ENCODE peak calls at places on chromosomes 12 and 14, in nine cellular contexts. One of them, this sample, is unnamed.

GRCh38 chr12:121955258-121956040 is 37.1 kb downstream of the CFAP251 start:
- DNase-seq in left ventricle myocardium inferior: no peak
- DNase-seq in NB4: peak
- DNase-seq in fibroblast of the aortic adventitia: peak
- DNase-seq in AG09319: no peak
- DNase-seq in psoas muscle: no peak
- DNase-seq in ovary: no peak
- DNase-seq in astrocyte of the spinal cord: peak
- DNase-seq in AG10803: peak
- DNase-seq in this sample: peak

GRCh38 chr14:100408350-100409015 is 85.3 kb downstream of the SLC25A47 start:
- DNase-seq in left ventricle myocardium inferior: no peak
- DNase-seq in psoas muscle: no peak
- DNase-seq in fibroblast of the aortic adventitia: no peak
- DNase-seq in AG10803: no peak
- DNase-seq in astrocyte of the spinal cord: peak
- DNase-seq in ovary: no peak
- DNase-seq in AG09319: no peak
- DNase-seq in NB4: peak
- DNase-seq in this sample: peak

GRCh38 chr12:93857279-93857894 is 180.2 kb downstream of the CRADD start:
- DNase-seq in psoas muscle: no peak
- DNase-seq in AG09319: peak
- DNase-seq in ovary: no peak
- DNase-seq in NB4: peak
- DNase-seq in fibroblast of the aortic adventitia: peak
- DNase-seq in astrocyte of the spinal cord: peak
- DNase-seq in AG10803: peak
- DNase-seq in left ventricle myocardium inferior: no peak
- DNase-seq in this sample: peak

GRCh38 chr12:30136661-30137060 is 352.9 kb upstream of the TMTC1 start:
- DNase-seq in fibroblast of the aortic adventitia: no peak
- DNase-seq in NB4: no peak
- DNase-seq in psoas muscle: no peak
- DNase-seq in astrocyte of the spinal cord: no peak
- DNase-seq in AG09319: no peak
- DNase-seq in left ventricle myocardium inferior: no peak
- DNase-seq in ovary: no peak
- DNase-seq in AG10803: no peak
- DNase-seq in this sample: no peak

GRCh38 chr14:101961011-101961721 is 3.2 kb upstream of the DYNC1H1 start:
- DNase-seq in AG09319: peak
- DNase-seq in astrocyte of the spinal cord: peak
- DNase-seq in fibroblast of the aortic adventitia: peak
- DNase-seq in NB4: peak
- DNase-seq in psoas muscle: peak
- DNase-seq in AG10803: peak
- DNase-seq in ovary: peak
- DNase-seq in left ventricle myocardium inferior: peak
- DNase-seq in this sample: peak

GRCh38 chr14:72904840-72905561 is 11.1 kb upstream of the DPF3 start:
- DNase-seq in fibroblast of the aortic adventitia: peak
- DNase-seq in astrocyte of the spinal cord: peak
- DNase-seq in psoas muscle: peak
- DNase-seq in AG10803: peak
- DNase-seq in NB4: peak
- DNase-seq in ovary: peak
- DNase-seq in AG09319: peak
- DNase-seq in left ventricle myocardium inferior: peak
- DNase-seq in this sample: peak

GRCh38 chr12:20527396-20528154 is 159.2 kb downstream of the PDE3A start:
- DNase-seq in fibroblast of the aortic adventitia: peak
- DNase-seq in left ventricle myocardium inferior: no peak
- DNase-seq in psoas muscle: no peak
- DNase-seq in AG09319: no peak
- DNase-seq in astrocyte of the spinal cord: peak
- DNase-seq in AG10803: no peak
- DNase-seq in NB4: no peak
- DNase-seq in ovary: no peak
- DNase-seq in this sample: peak

GRCh38 chr12:38124247-38125012 is 192.1 kb upstream of the ALG10B start:
- DNase-seq in astrocyte of the spinal cord: no peak
- DNase-seq in NB4: no peak
- DNase-seq in psoas muscle: no peak
- DNase-seq in left ventricle myocardium inferior: no peak
- DNase-seq in fibroblast of the aortic adventitia: no peak
- DNase-seq in AG10803: no peak
- DNase-seq in ovary: no peak
- DNase-seq in AG09319: no peak
- DNase-seq in this sample: no peak

GRCh38 chr12:47223848-47224213 is 144.1 kb upstream of the AMIGO2 start:
- DNase-seq in astrocyte of the spinal cord: peak
- DNase-seq in fibroblast of the aortic adventitia: peak
- DNase-seq in ovary: peak
- DNase-seq in left ventricle myocardium inferior: peak
- DNase-seq in AG09319: no peak
- DNase-seq in psoas muscle: peak
- DNase-seq in NB4: no peak
- DNase-seq in AG10803: no peak
- DNase-seq in this sample: peak

GRCh38 chr12:39227218-39227617 is 215.7 kb downstream of the KIF21A start:
- DNase-seq in psoas muscle: no peak
- DNase-seq in ovary: no peak
- DNase-seq in AG09319: no peak
- DNase-seq in AG10803: no peak
- DNase-seq in left ventricle myocardium inferior: no peak
- DNase-seq in fibroblast of the aortic adventitia: no peak
- DNase-seq in astrocyte of the spinal cord: peak
- DNase-seq in NB4: peak
- DNase-seq in this sample: peak

GRCh38 chr14:73567365-73567764 is 1.6 kb upstream of the ACOT2 start:
- DNase-seq in fibroblast of the aortic adventitia: no peak
- DNase-seq in NB4: no peak
- DNase-seq in astrocyte of the spinal cord: no peak
- DNase-seq in AG10803: no peak
- DNase-seq in AG09319: no peak
- DNase-seq in left ventricle myocardium inferior: no peak
- DNase-seq in ovary: no peak
- DNase-seq in psoas muscle: no peak
- DNase-seq in this sample: no peak

GRCh38 chr12:51906452-51907082 is 737 bp upstream of the ACVRL1 start:
- DNase-seq in ovary: no peak
- DNase-seq in psoas muscle: peak
- DNase-seq in AG09319: no peak
- DNase-seq in NB4: no peak
- DNase-seq in astrocyte of the spinal cord: no peak
- DNase-seq in fibroblast of the aortic adventitia: no peak
- DNase-seq in left ventricle myocardium inferior: no peak
- DNase-seq in AG10803: no peak
- DNase-seq in this sample: no peak

GRCh38 chr12:56462565-56462964 is 5.8 kb upstream of the SPRYD4 start:
- DNase-seq in left ventricle myocardium inferior: no peak
- DNase-seq in AG09319: no peak
- DNase-seq in psoas muscle: no peak
- DNase-seq in astrocyte of the spinal cord: no peak
- DNase-seq in AG10803: no peak
- DNase-seq in fibroblast of the aortic adventitia: no peak
- DNase-seq in ovary: no peak
- DNase-seq in NB4: no peak
- DNase-seq in this sample: no peak

GRCh38 chr14:50805396-50805795 is 25.6 kb downstream of the NIN start:
- DNase-seq in AG10803: no peak
- DNase-seq in astrocyte of the spinal cord: no peak
- DNase-seq in ovary: no peak
- DNase-seq in left ventricle myocardium inferior: no peak
- DNase-seq in psoas muscle: no peak
- DNase-seq in NB4: no peak
- DNase-seq in AG09319: no peak
- DNase-seq in fibroblast of the aortic adventitia: no peak
- DNase-seq in this sample: no peak

GRCh38 chr14:102532204-102532658 is 22.7 kb upstream of the ANKRD9 start:
- DNase-seq in astrocyte of the spinal cord: no peak
- DNase-seq in NB4: no peak
- DNase-seq in psoas muscle: no peak
- DNase-seq in left ventricle myocardium inferior: no peak
- DNase-seq in AG09319: no peak
- DNase-seq in fibroblast of the aortic adventitia: peak
- DNase-seq in AG10803: no peak
- DNase-seq in ovary: no peak
- DNase-seq in this sample: no peak

GRCh38 chr14:27411021-27411420 is 813.2 kb upstream of the NOVA1 start:
- DNase-seq in astrocyte of the spinal cord: no peak
- DNase-seq in psoas muscle: no peak
- DNase-seq in ovary: no peak
- DNase-seq in AG10803: peak
- DNase-seq in NB4: no peak
- DNase-seq in fibroblast of the aortic adventitia: no peak
- DNase-seq in left ventricle myocardium inferior: no peak
- DNase-seq in AG09319: no peak
- DNase-seq in this sample: no peak

GRCh38 chr14:69287096-69287991 is 27.4 kb downstream of the GALNT16 start:
- DNase-seq in fibroblast of the aortic adventitia: no peak
- DNase-seq in AG09319: no peak
- DNase-seq in NB4: no peak
- DNase-seq in left ventricle myocardium inferior: no peak
- DNase-seq in AG10803: no peak
- DNase-seq in psoas muscle: no peak
- DNase-seq in ovary: no peak
- DNase-seq in astrocyte of the spinal cord: peak
- DNase-seq in this sample: peak

GRCh38 chr14:62062645-62063044 is 300.4 kb downstream of the SNAPC1 start:
- DNase-seq in NB4: no peak
- DNase-seq in fibroblast of the aortic adventitia: no peak
- DNase-seq in AG09319: no peak
- DNase-seq in ovary: no peak
- DNase-seq in psoas muscle: no peak
- DNase-seq in AG10803: no peak
- DNase-seq in astrocyte of the spinal cord: no peak
- DNase-seq in left ventricle myocardium inferior: no peak
- DNase-seq in this sample: no peak

GRCh38 chr12:18246057-18246456 is 15.3 kb upstream of the PIK3C2G start:
- DNase-seq in AG09319: no peak
- DNase-seq in astrocyte of the spinal cord: no peak
- DNase-seq in NB4: no peak
- DNase-seq in left ventricle myocardium inferior: no peak
- DNase-seq in psoas muscle: no peak
- DNase-seq in ovary: no peak
- DNase-seq in AG10803: no peak
- DNase-seq in fibroblast of the aortic adventitia: no peak
- DNase-seq in this sample: no peak
- TF ChIP-seq CTCF in AG09319: peak
- TF ChIP-seq CTCF in astrocyte of the spinal cord: peak
- TF ChIP-seq CTCF in NB4: no peak
- TF ChIP-seq CTCF in left ventricle myocardium inferior: peak
- TF ChIP-seq CTCF in psoas muscle: no peak
- TF ChIP-seq CTCF in ovary: no peak
- TF ChIP-seq CTCF in AG10803: peak
- TF ChIP-seq CTCF in fibroblast of the aortic adventitia: peak
- TF ChIP-seq CTCF in this sample: peak

DNA sequence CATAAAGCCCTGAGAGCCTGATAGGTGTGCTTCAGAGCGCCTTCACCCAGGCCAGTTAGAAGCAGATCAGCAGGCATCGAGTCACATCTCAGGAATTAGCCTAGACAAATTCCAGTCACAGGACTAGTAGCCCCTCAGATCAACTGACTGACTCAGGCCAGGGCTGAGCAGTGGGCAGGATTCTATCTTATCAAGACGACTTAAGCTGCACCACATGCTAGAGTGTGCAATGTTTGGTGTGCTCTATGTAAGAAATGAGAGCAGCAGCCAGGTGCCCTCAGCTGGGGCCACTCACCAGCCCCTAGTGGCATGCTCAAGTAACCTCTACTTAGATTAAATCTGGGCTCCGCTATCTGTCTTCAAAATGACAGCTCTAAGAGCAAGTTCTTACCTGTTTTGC is 19.7 kb upstream of the NGB start:
- DNase-seq in NB4: no peak
- DNase-seq in ovary: no peak
- DNase-seq in AG10803: no peak
- DNase-seq in AG09319: no peak
- DNase-seq in astrocyte of the spinal cord: no peak
- DNase-seq in fibroblast of the aortic adventitia: peak
- DNase-seq in left ventricle myocardium inferior: no peak
- DNase-seq in psoas muscle: no peak
- DNase-seq in this sample: peak
- TF ChIP-seq CTCF in NB4: no peak
- TF ChIP-seq CTCF in ovary: no peak
- TF ChIP-seq CTCF in AG10803: no peak
- TF ChIP-seq CTCF in AG09319: no peak
- TF ChIP-seq CTCF in astrocyte of the spinal cord: peak
- TF ChIP-seq CTCF in fibroblast of the aortic adventitia: peak
- TF ChIP-seq CTCF in left ventricle myocardium inferior: no peak
- TF ChIP-seq CTCF in psoas muscle: no peak
- TF ChIP-seq CTCF in this sample: peak

GRCh38 chr14:106491851-106492250 is 965.5 kb downstream of the TMEM121 start:
- DNase-seq in ovary: no peak
- DNase-seq in AG10803: no peak
- DNase-seq in NB4: peak
- DNase-seq in astrocyte of the spinal cord: no peak
- DNase-seq in fibroblast of the aortic adventitia: no peak
- DNase-seq in AG09319: no peak
- DNase-seq in psoas muscle: no peak
- DNase-seq in left ventricle myocardium inferior: no peak
- DNase-seq in this sample: peak
- TF ChIP-seq CTCF in ovary: no peak
- TF ChIP-seq CTCF in AG10803: peak
- TF ChIP-seq CTCF in NB4: peak
- TF ChIP-seq CTCF in astrocyte of the spinal cord: peak
- TF ChIP-seq CTCF in fibroblast of the aortic adventitia: no peak
- TF ChIP-seq CTCF in AG09319: no peak
- TF ChIP-seq CTCF in psoas muscle: no peak
- TF ChIP-seq CTCF in left ventricle myocardium inferior: no peak
- TF ChIP-seq CTCF in this sample: peak

DNA sequence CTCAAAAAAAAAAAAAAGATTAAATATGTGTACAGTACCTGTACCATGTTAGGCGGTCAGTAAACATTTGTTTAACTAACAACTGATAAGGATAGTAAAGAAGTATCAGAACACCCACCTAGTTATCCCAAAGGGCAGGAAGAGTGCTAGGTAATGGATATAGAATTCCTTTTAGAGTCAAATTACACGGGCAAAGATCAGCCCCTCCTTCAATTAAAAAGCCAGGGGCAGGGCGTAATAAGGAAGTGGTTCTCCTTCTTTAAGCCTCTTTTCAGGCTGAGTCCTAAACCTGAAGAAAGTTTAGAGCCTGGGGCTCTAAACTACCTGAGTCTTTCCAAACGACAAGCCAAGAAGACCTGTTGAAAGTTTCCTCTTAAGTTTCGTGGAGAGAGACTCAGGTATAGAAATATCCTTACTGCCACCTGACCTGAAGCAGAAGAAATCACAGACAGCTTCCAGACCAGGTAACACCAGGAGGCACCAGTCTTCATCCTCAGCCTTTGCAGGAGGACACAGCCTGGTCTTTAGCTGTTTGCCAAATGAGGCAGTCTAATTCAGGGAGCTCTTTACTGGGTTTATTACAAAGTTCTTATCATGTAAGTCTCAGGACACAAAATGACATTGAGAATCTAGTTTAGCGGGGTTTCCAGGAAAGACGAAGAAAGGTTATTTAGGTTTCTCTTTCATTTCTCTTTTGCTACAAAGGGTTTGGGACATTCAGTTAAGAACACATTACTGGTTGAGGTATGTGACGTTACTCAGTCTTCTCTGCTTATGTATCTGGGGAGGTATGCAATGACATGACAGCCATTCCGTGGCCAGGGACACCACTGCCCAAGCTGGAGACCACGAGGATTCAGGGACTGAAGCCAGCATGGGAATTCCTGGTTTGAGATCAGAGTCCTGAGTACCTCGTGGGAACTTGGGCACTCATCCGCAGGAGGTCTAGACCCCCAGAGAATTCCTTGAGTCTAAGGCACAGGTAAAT is at the start of gene BCL2L14:
- DNase-seq in astrocyte of the spinal cord: no peak
- DNase-seq in fibroblast of the aortic adventitia: no peak
- DNase-seq in ovary: no peak
- DNase-seq in NB4: no peak
- DNase-seq in AG10803: peak
- DNase-seq in psoas muscle: no peak
- DNase-seq in left ventricle myocardium inferior: no peak
- DNase-seq in AG09319: no peak
- DNase-seq in this sample: no peak
- TF ChIP-seq CTCF in astrocyte of the spinal cord: no peak
- TF ChIP-seq CTCF in fibroblast of the aortic adventitia: peak
- TF ChIP-seq CTCF in ovary: no peak
- TF ChIP-seq CTCF in NB4: no peak
- TF ChIP-seq CTCF in AG10803: no peak
- TF ChIP-seq CTCF in psoas muscle: no peak
- TF ChIP-seq CTCF in left ventricle myocardium inferior: no peak
- TF ChIP-seq CTCF in AG09319: no peak
- TF ChIP-seq CTCF in this sample: no peak

This sample was measured in choroid plexus epithelial cell.